ENCODE peak calls at places on chromosomes 16 and 17, in eight cellular contexts. One of them, this sample, is unnamed.

GRCh38 chr16:12323007-12323699 is 346.6 kb downstream of the SNX29 start:
- DNase-seq in uterus: no peak
- DNase-seq in thyroid gland: no peak
- DNase-seq in ovary: no peak
- DNase-seq in Peyer's patch: no peak
- DNase-seq in body of pancreas: no peak
- DNase-seq in tibial nerve: no peak
- DNase-seq in A549: no peak
- DNase-seq in this sample: no peak

GRCh38 chr17:29111816-29112499 is 68.2 kb downstream of the MYO18A start:
- DNase-seq in ovary: peak; percentile 53
- DNase-seq in tibial nerve: peak; percentile 43
- DNase-seq in uterus: peak; percentile 48
- DNase-seq in body of pancreas: peak; percentile 80
- DNase-seq in Peyer's patch: peak; percentile 77
- DNase-seq in thyroid gland: peak; percentile 74
- DNase-seq in A549: peak; percentile 73
- DNase-seq in this sample: peak; percentile 63

GRCh38 chr17:37710344-37710886 is 34.4 kb downstream of the HNF1B start:
- DNase-seq in Peyer's patch: peak; percentile 93
- DNase-seq in tibial nerve: no peak
- DNase-seq in A549: peak; percentile 72
- DNase-seq in body of pancreas: peak; percentile 100
- DNase-seq in uterus: no peak
- DNase-seq in thyroid gland: peak; percentile 49
- DNase-seq in ovary: no peak
- DNase-seq in this sample: no peak

GRCh38 chr16:75139498-75139897 is 8.8 kb upstream of the ZFP1 start:
- DNase-seq in Peyer's patch: no peak
- DNase-seq in uterus: no peak
- DNase-seq in A549: no peak
- DNase-seq in tibial nerve: no peak
- DNase-seq in ovary: no peak
- DNase-seq in thyroid gland: no peak
- DNase-seq in body of pancreas: no peak
- DNase-seq in this sample: no peak

GRCh38 chr17:19410875-19411291 is at the start of gene RNF112:
- DNase-seq in tibial nerve: no peak
- DNase-seq in uterus: no peak
- DNase-seq in thyroid gland: no peak
- DNase-seq in ovary: no peak
- DNase-seq in A549: no peak
- DNase-seq in Peyer's patch: no peak
- DNase-seq in body of pancreas: no peak
- DNase-seq in this sample: no peak

GRCh38 chr17:64459284-64459747 is 10.4 kb downstream of the MILR1 start:
- DNase-seq in ovary: no peak
- DNase-seq in Peyer's patch: no peak
- DNase-seq in body of pancreas: no peak
- DNase-seq in tibial nerve: no peak
- DNase-seq in thyroid gland: no peak
- DNase-seq in uterus: no peak
- DNase-seq in A549: no peak
- DNase-seq in this sample: no peak

GRCh38 chr17:76382803-76383644 is 1.4 kb upstream of the SPHK1 start:
- DNase-seq in tibial nerve: no peak
- DNase-seq in Peyer's patch: peak; percentile 81
- DNase-seq in ovary: no peak
- DNase-seq in thyroid gland: peak; percentile 52
- DNase-seq in body of pancreas: peak; percentile 50
- DNase-seq in uterus: no peak
- DNase-seq in A549: peak; percentile 87
- DNase-seq in this sample: no peak

GRCh38 chr16:49519741-49520140 is 146.1 kb downstream of the C16orf78 start:
- DNase-seq in body of pancreas: no peak
- DNase-seq in thyroid gland: no peak
- DNase-seq in A549: no peak
- DNase-seq in Peyer's patch: no peak
- DNase-seq in tibial nerve: no peak
- DNase-seq in ovary: no peak
- DNase-seq in uterus: no peak
- DNase-seq in this sample: no peak

GRCh38 chr17:34519286-34519685 is 60.1 kb upstream of the TMEM132E start:
- DNase-seq in body of pancreas: no peak
- DNase-seq in A549: no peak
- DNase-seq in thyroid gland: no peak
- DNase-seq in ovary: no peak
- DNase-seq in Peyer's patch: no peak
- DNase-seq in uterus: no peak
- DNase-seq in tibial nerve: no peak
- DNase-seq in this sample: no peak

GRCh38 chr16:20137194-20137593 is 63.5 kb upstream of the GPR139 start:
- DNase-seq in tibial nerve: no peak
- DNase-seq in thyroid gland: no peak
- DNase-seq in uterus: no peak
- DNase-seq in ovary: no peak
- DNase-seq in body of pancreas: no peak
- DNase-seq in A549: no peak
- DNase-seq in Peyer's patch: no peak
- DNase-seq in this sample: no peak

GRCh38 chr16:17018715-17019014 is 452.1 kb downstream of the XYLT1 start:
- DNase-seq in Peyer's patch: no peak
- DNase-seq in ovary: no peak
- DNase-seq in tibial nerve: no peak
- DNase-seq in body of pancreas: no peak
- DNase-seq in thyroid gland: no peak
- DNase-seq in uterus: no peak
- DNase-seq in A549: no peak
- DNase-seq in this sample: no peak

GRCh38 chr17:3890082-3890892 is 2.6 kb downstream of the CAMKK1 start:
- DNase-seq in uterus: peak; percentile 95
- DNase-seq in tibial nerve: peak; percentile 50
- DNase-seq in thyroid gland: peak; percentile 91
- DNase-seq in ovary: peak; percentile 73
- DNase-seq in A549: peak; percentile 98
- DNase-seq in body of pancreas: peak; percentile 84
- DNase-seq in Peyer's patch: peak; percentile 69
- DNase-seq in this sample: peak; percentile 70

GRCh38 chr17:75404739-75405364 is 626 bp downstream of the GRB2 start:
- DNase-seq in thyroid gland: peak; percentile 32
- DNase-seq in ovary: peak; percentile 33
- DNase-seq in body of pancreas: peak; percentile 43
- DNase-seq in A549: peak; percentile 58
- DNase-seq in uterus: peak; percentile 43
- DNase-seq in tibial nerve: no peak
- DNase-seq in Peyer's patch: peak; percentile 66
- DNase-seq in this sample: no peak

GRCh38 chr17:49218941-49219913 is 8.7 kb downstream of the ABI3 start:
- DNase-seq in A549: no peak
- DNase-seq in tibial nerve: no peak
- DNase-seq in Peyer's patch: peak; percentile 86
- DNase-seq in ovary: no peak
- DNase-seq in body of pancreas: no peak
- DNase-seq in thyroid gland: no peak
- DNase-seq in uterus: no peak
- DNase-seq in this sample: no peak

GRCh38 chr17:38656959-38657823 is 17.6 kb downstream of the EPOP start:
- DNase-seq in tibial nerve: no peak
- DNase-seq in thyroid gland: no peak
- DNase-seq in ovary: no peak
- DNase-seq in body of pancreas: peak; percentile 30
- DNase-seq in uterus: no peak
- DNase-seq in Peyer's patch: no peak
- DNase-seq in A549: no peak
- DNase-seq in this sample: no peak

GRCh38 chr16:67339453-67339852 is 12.8 kb downstream of the LRRC36 start:
- DNase-seq in ovary: no peak
- DNase-seq in tibial nerve: no peak
- DNase-seq in body of pancreas: no peak
- DNase-seq in thyroid gland: no peak
- DNase-seq in A549: no peak
- DNase-seq in uterus: no peak
- DNase-seq in Peyer's patch: no peak
- DNase-seq in this sample: no peak

GRCh38 chr17:7528842-7529241 is 20.0 kb upstream of the TNFSF12 start:
- DNase-seq in A549: no peak
- DNase-seq in body of pancreas: no peak
- DNase-seq in uterus: no peak
- DNase-seq in Peyer's patch: no peak
- DNase-seq in ovary: no peak
- DNase-seq in thyroid gland: no peak
- DNase-seq in tibial nerve: no peak
- DNase-seq in this sample: no peak

DNA sequence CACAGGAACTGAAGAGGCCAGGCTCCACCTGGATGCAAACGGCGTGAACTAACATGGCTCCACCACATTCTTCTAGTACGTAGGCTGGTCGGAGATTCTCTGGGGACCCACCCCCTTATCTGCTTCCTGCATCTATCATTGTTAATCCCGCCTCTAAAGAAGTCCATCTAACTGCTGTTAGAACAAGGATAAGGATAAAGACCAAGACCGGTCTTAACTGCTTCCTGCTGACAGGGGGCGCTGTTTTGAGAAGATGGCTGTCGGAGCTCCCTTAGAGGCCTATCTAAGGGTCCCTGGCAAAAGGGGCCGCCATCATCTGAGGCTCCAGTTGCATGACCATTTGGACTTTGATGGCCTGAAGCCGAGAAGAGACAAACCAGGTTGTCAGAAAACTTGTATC is 25.8 kb upstream of the TNFSF12 start:
- DNase-seq in Peyer's patch: peak; percentile 69
- DNase-seq in thyroid gland: peak; percentile 14
- DNase-seq in A549: no peak
- DNase-seq in uterus: no peak
- DNase-seq in tibial nerve: no peak
- DNase-seq in ovary: no peak
- DNase-seq in body of pancreas: no peak
- DNase-seq in this sample: no peak
- TF ChIP-seq CTCF in Peyer's patch: peak; percentile 13
- TF ChIP-seq CTCF in thyroid gland: no peak
- TF ChIP-seq CTCF in A549: peak; percentile 28
- TF ChIP-seq CTCF in uterus: peak; percentile 29
- TF ChIP-seq CTCF in tibial nerve: peak; percentile 25
- TF ChIP-seq CTCF in ovary: no peak
- TF ChIP-seq CTCF in body of pancreas: peak; percentile 19
- TF ChIP-seq CTCF in this sample: no peak

GRCh38 chr17:18320301-18320700 is 5.2 kb downstream of the SMCR8 start:
- DNase-seq in thyroid gland: no peak
- DNase-seq in A549: no peak
- DNase-seq in Peyer's patch: no peak
- DNase-seq in uterus: no peak
- DNase-seq in tibial nerve: no peak
- DNase-seq in ovary: no peak
- DNase-seq in body of pancreas: no peak
- DNase-seq in this sample: no peak
- H3K4me1 ChIP-seq in thyroid gland: peaks cover 48% of the 10 kb centered on the region
- H3K4me1 ChIP-seq in A549: peaks cover 28% of the 10 kb centered on the region
- H3K4me1 ChIP-seq in Peyer's patch: peaks cover 53% of the 10 kb centered on the region
- H3K4me1 ChIP-seq in uterus: peaks cover 35% of the 10 kb centered on the region
- H3K4me1 ChIP-seq in tibial nerve: peaks cover 37% of the 10 kb centered on the region
- H3K4me1 ChIP-seq in ovary: peaks cover 14% of the 10 kb centered on the region
- H3K4me1 ChIP-seq in body of pancreas: peaks cover 55% of the 10 kb centered on the region
- H3K4me1 ChIP-seq in this sample: peaks cover 48% of the 10 kb centered on the region

DNA sequence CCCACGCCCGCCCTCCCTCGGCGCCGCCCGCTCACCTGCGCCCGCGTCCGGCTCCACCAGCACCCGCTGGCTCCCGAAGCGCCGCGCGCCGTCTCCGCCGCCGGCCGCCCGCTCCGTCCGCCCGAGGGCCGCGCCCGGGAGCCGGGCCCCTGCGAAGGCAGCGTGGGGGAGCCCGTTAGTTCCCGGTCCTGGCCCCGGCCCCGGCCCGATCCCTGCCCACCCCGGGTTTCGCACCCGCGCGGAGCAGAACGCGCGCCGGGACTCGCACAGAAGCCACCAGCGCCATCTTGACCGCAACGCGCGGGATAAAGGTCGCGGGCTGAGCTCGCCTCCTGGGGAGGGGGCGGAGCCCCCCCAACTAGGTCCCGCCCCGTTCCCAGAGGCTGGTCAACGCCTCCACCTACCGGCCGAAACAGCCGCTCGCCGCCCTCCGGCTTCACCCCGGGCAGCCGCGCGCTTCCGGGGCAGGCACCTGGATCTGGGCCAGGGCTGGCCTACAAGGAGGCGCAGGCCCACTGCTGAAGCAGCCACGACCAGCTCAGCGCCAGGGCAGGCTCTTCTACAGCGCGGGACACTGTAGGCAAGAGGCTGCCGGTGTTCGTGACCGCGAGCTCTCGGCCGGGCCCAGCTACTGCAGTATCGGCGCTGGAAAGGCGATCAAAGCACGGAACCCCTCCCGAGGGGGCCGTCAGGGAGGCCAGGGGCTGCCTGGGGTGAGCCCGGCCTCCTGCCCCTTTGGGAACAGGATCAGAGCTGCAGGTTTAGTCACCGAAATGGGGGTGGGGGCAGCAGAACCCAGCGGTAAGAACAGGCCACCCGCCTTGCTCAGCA is at the start of gene ECI1:
- DNase-seq in A549: peak; percentile 98
- DNase-seq in Peyer's patch: peak; percentile 98
- DNase-seq in body of pancreas: peak; percentile 98
- DNase-seq in uterus: peak; percentile 94
- DNase-seq in thyroid gland: peak; percentile 98
- DNase-seq in tibial nerve: peak; percentile 92
- DNase-seq in ovary: peak; percentile 97
- DNase-seq in this sample: peak; percentile 93
- TF ChIP-seq POLR2A in A549: peak; percentile 88
- TF ChIP-seq POLR2A in Peyer's patch: peak; percentile 89
- TF ChIP-seq POLR2A in body of pancreas: peak; percentile 88
- TF ChIP-seq POLR2A in uterus: peak; percentile 89
- TF ChIP-seq POLR2A in thyroid gland: peak; percentile 94
- TF ChIP-seq POLR2A in tibial nerve: peak; percentile 85
- TF ChIP-seq POLR2A in ovary: peak; percentile 68
- TF ChIP-seq POLR2A in this sample: peak; percentile 94

GRCh38 chr16:8908779-8909468 is 26.8 kb downstream of the LITAFD start:
- DNase-seq in ovary: no peak
- DNase-seq in tibial nerve: no peak
- DNase-seq in Peyer's patch: no peak
- DNase-seq in thyroid gland: no peak
- DNase-seq in uterus: no peak
- DNase-seq in body of pancreas: no peak
- DNase-seq in A549: no peak
- DNase-seq in this sample: peak; percentile 30

GRCh38 chr16:8904018-8904430 is 21.9 kb downstream of the LITAFD start:
- DNase-seq in uterus: no peak
- DNase-seq in tibial nerve: no peak
- DNase-seq in Peyer's patch: no peak
- DNase-seq in A549: no peak
- DNase-seq in thyroid gland: no peak
- DNase-seq in ovary: no peak
- DNase-seq in body of pancreas: no peak
- DNase-seq in this sample: peak; percentile 63

GRCh38 chr16:8905168-8905762 is 23.1 kb downstream of the LITAFD start:
- DNase-seq in uterus: no peak
- DNase-seq in thyroid gland: no peak
- DNase-seq in A549: peak; percentile 36
- DNase-seq in body of pancreas: no peak
- DNase-seq in tibial nerve: no peak
- DNase-seq in Peyer's patch: no peak
- DNase-seq in ovary: no peak
- DNase-seq in this sample: no peak

GRCh38 chr16:8907096-8907495 is 24.9 kb downstream of the LITAFD start:
- DNase-seq in uterus: no peak
- DNase-seq in thyroid gland: no peak
- DNase-seq in A549: no peak
- DNase-seq in Peyer's patch: no peak
- DNase-seq in ovary: no peak
- DNase-seq in tibial nerve: no peak
- DNase-seq in body of pancreas: no peak
- DNase-seq in this sample: no peak

GRCh38 chr16:8905795-8906591 is 23.8 kb downstream of the LITAFD start:
- DNase-seq in uterus: no peak
- DNase-seq in tibial nerve: no peak
- DNase-seq in thyroid gland: no peak
- DNase-seq in ovary: no peak
- DNase-seq in body of pancreas: no peak
- DNase-seq in Peyer's patch: no peak
- DNase-seq in A549: peak; percentile 25
- DNase-seq in this sample: no peak
- TF ChIP-seq CTCF in uterus: no peak
- TF ChIP-seq CTCF in tibial nerve: no peak
- TF ChIP-seq CTCF in thyroid gland: no peak
- TF ChIP-seq CTCF in ovary: no peak
- TF ChIP-seq CTCF in body of pancreas: no peak
- TF ChIP-seq CTCF in Peyer's patch: no peak
- TF ChIP-seq CTCF in A549: peak; percentile 24
- TF ChIP-seq CTCF in this sample: no peak